ENCODE peak calls at places on chromosome 19, in eight cellular contexts. X is NCI-H2029 treated with DMSO at 0.1 percent for 48 hours; F is upper lobe of left lung; L is COR-L47; U is smooth muscle cell of the brain vasculature; P is GM10248; H is stimulated activated CD8-positive, alpha-beta memory T cell treated with anti-CD3 and anti-CD28 coated beads, Interleukin-12 subunit alpha, Interleukin-12 subunit beta, amount 100 ng/mL, for 1 hour; M is stimulated activated CD4-positive, alpha-beta T cell treated with anti-CD3 and anti-CD28 coated beads, Interleukin-4, amount 100 ng/mL, for 1 hour. G is an unnamed sample.

GRCh38 chr19:21082011-21082975 is at the start of gene ZNF714:
- DNase-seq in X (peak; percentile 86), F (peak; percentile 68), L (no peak), U (peak; percentile 83), P (peak; percentile 85), H (peak; percentile 72), M (peak; percentile 79), G (peak; percentile 75)

GRCh38 chr19:2542341-2543069 is 66.6 kb downstream of the GADD45B start:
- DNase-seq in X (no peak), F (no peak), L (no peak), U (peak; percentile 57), P (no peak), H (no peak), M (no peak), G (peak; percentile 70)

GRCh38 chr19:38420935-38421334 is 5.1 kb downstream of the RASGRP4 start:
- DNase-seq in X (no peak), F (no peak), L (no peak), U (no peak), P (no peak), H (no peak), M (no peak), G (no peak)

GRCh38 chr19:6739884-6740588 is 556 bp downstream of the TRIP10 start:
- DNase-seq in X (no peak), F (no peak), L (no peak), U (no peak), P (no peak), H (no peak), M (no peak), G (no peak)

GRCh38 chr19:12955996-12956395 is 1.0 kb downstream of the GADD45GIP1 start:
- DNase-seq in X (no peak), F (no peak), L (no peak), U (no peak), P (no peak), H (no peak), M (no peak), G (no peak)

GRCh38 chr19:6528544-6529121 is 2.2 kb upstream of the TNFSF9 start:
- DNase-seq in X (no peak), F (no peak), L (no peak), U (no peak), P (peak; percentile 56), H (no peak), M (no peak), G (peak; percentile 68)

GRCh38 chr19:532578-533484 is 1.3 kb downstream of the CDC34 start:
- DNase-seq in X (peak; percentile 17), F (peak; percentile 91), L (peak; percentile 53), U (peak; percentile 37), P (peak; percentile 48), H (no peak), M (no peak), G (peak; percentile 59)

GRCh38 chr19:17889609-17890214 is 18.0 kb downstream of the SLC5A5 start:
- DNase-seq in X (no peak), F (no peak), L (no peak), U (no peak), P (no peak), H (no peak), M (no peak), G (peak; percentile 31)

GRCh38 chr19:35715981-35716734 is 1.6 kb upstream of the KMT2B start:
- DNase-seq in X (no peak), F (peak; percentile 91), L (no peak), U (no peak), P (no peak), H (no peak), M (no peak), G (no peak)

GRCh38 chr19:17101686-17102628 is 26.4 kb downstream of the MYO9B start:
- DNase-seq in X (no peak), F (peak; percentile 78), L (no peak), U (no peak), P (no peak), H (no peak), M (no peak), G (no peak)

GRCh38 chr19:42246143-42246868 is 3.9 kb upstream of the GSK3A start:
- DNase-seq in X (no peak), F (no peak), L (peak; percentile 68), U (no peak), P (no peak), H (no peak), M (no peak), G (peak; percentile 20)

GRCh38 chr19:13117772-13118423 is at the start of gene NACC1:
- DNase-seq in X (peak; percentile 69), F (peak; percentile 98), L (peak; percentile 86), U (peak; percentile 63), P (peak; percentile 98), H (peak; percentile 72), M (peak; percentile 91), G (peak; percentile 95)

GRCh38 chr19:34155686-34156085 is 16.6 kb upstream of the LSM14A start:
- DNase-seq in X (no peak), F (no peak), L (no peak), U (no peak), P (no peak), H (no peak), M (no peak), G (no peak)

GRCh38 chr19:33344611-33345010 is 28.9 kb upstream of the CEBPG start:
- DNase-seq in X (no peak), F (no peak), L (no peak), U (no peak), P (no peak), H (no peak), M (no peak), G (no peak)

GRCh38 chr19:17829855-17830566 is 8.7 kb upstream of the INSL3 start:
- DNase-seq in X (peak; percentile 36), F (peak; percentile 60), L (no peak), U (no peak), P (no peak), H (no peak), M (no peak), G (no peak)

GRCh38 chr19:48239582-48240141 is 16.1 kb downstream of the CARD8 start:
- DNase-seq in X (no peak), F (no peak), L (no peak), U (no peak), P (no peak), H (no peak), M (no peak), G (no peak)

GRCh38 chr19:57241181-57241580 is 749 bp downstream of the ZNF805 start:
- DNase-seq in X (no peak), F (no peak), L (no peak), U (no peak), P (no peak), H (no peak), M (no peak), G (peak; percentile 30)

GRCh38 chr19:51931921-51932320 is 4.6 kb downstream of the ZNF613 start:
- DNase-seq in X (no peak), F (no peak), L (no peak), U (no peak), P (no peak), H (no peak), M (no peak), G (no peak)

GRCh38 chr19:42295831-42296525 is 6.0 kb upstream of the PRR19 start:
- DNase-seq in X (peak; percentile 67), F (peak; percentile 94), L (peak; percentile 69), U (no peak), P (peak; percentile 84), H (peak; percentile 84), M (peak; percentile 91), G (peak; percentile 51)

GRCh38 chr19:8355631-8356402 is 8.1 kb upstream of the ANGPTL4 start:
- DNase-seq in X (no peak), F (no peak), L (no peak), U (no peak), P (no peak), H (no peak), M (no peak), G (no peak)

GRCh38 chr19:29881386-29881785 is 60.7 kb upstream of the URI1 start:
- DNase-seq in X (no peak), F (no peak), L (no peak), U (no peak), P (no peak), H (no peak), M (no peak), G (no peak)

G was measured in Kasumi-1.